ENCODE peak calls at places on chromosomes 7 and 10, in five cellular contexts. Q, I, F, G and H are unnamed samples.

GRCh38 chr10:47406870-47407648 is 23.0 kb upstream of the ZNF488 start:
- DNase-seq in I (no peak), Q (no peak), F (no peak), G (no peak), H (no peak)

GRCh38 chr7:1235501-1236131 is 2.9 kb downstream of the UNCX start:
- DNase-seq in Q (no peak), F (no peak), I (no peak), G (no peak), H (no peak)

GRCh38 chr7:9680713-9681112 is 1247.3 kb downstream of the NXPH1 start:
- DNase-seq in F (no peak), I (no peak), Q (no peak), G (no peak), H (no peak)

GRCh38 chr7:1671876-1672451 is 1.9 kb downstream of the ELFN1 start:
- DNase-seq in Q (no peak), I (peak; percentile 14), F (no peak), G (no peak), H (no peak)

GRCh38 chr10:4136121-4136520 is 351.1 kb upstream of the KLF6 start:
- DNase-seq in G (no peak), F (no peak), Q (no peak), I (no peak), H (no peak)

GRCh38 chr7:38232475-38233366 is 40.7 kb downstream of the TARP start:
- DNase-seq in G (peak; percentile 82), F (no peak), I (no peak), Q (no peak), H (peak; percentile 99)

GRCh38 chr7:644381-645305 is 81.9 kb upstream of the DNAAF5 start:
- DNase-seq in G (no peak), I (peak; percentile 31), F (no peak), Q (no peak), H (no peak)

GRCh38 chr10:75870039-75870645 is 438.7 kb downstream of the LRMDA start:
- DNase-seq in F (no peak), G (no peak), Q (no peak), I (no peak), H (no peak)

GRCh38 chr10:3435671-3436070 is 263.1 kb upstream of the PITRM1 start:
- DNase-seq in I (no peak), G (no peak), F (no peak), Q (peak; percentile 85), H (no peak)

GRCh38 chr7:66250711-66251110 is 45.6 kb downstream of the TPST1 start:
- DNase-seq in I (no peak), Q (peak; percentile 36), F (no peak), G (no peak), H (no peak)

GRCh38 chr7:154672659-154673415 is 330.1 kb downstream of the PAXIP1 start:
- DNase-seq in Q (no peak), F (no peak), I (no peak), G (no peak), H (no peak)

GRCh38 chr7:94272821-94273583 is 121.7 kb upstream of the COL1A2 start:
- DNase-seq in Q (no peak), I (no peak), G (no peak), F (no peak), H (no peak)

GRCh38 chr10:35316346-35316967 is 19.9 kb upstream of the CCNY start:
- DNase-seq in F (no peak), G (no peak), I (no peak), Q (no peak), H (no peak)

GRCh38 chr7:143504937-143505297 is 27.2 kb downstream of the TAS2R41 start:
- DNase-seq in Q (no peak), I (no peak), F (no peak), G (no peak), H (no peak)

GRCh38 chr10:73229567-73229966 is 17.5 kb downstream of the DNAJC9 start:
- DNase-seq in I (no peak), G (no peak), Q (no peak), F (no peak), H (peak; percentile 60)

GRCh38 chr7:44430054-44430453 is 60.4 kb downstream of the NUDCD3 start:
- DNase-seq in G (no peak), I (no peak), F (no peak), Q (no peak), H (no peak)

GRCh38 chr10:5832946-5833345 is 19.7 kb upstream of the GDI2 start:
- DNase-seq in I (no peak), F (no peak), Q (no peak), G (no peak), H (no peak)

GRCh38 chr10:115624448-115624847 is 531.3 kb downstream of the ATRNL1 start:
- DNase-seq in Q (no peak), F (no peak), G (no peak), I (no peak), H (no peak)

GRCh38 chr7:154409703-154410311 is 357.6 kb downstream of the DPP6 start:
- DNase-seq in F (no peak), G (peak; percentile 9), I (no peak), Q (no peak), H (peak; percentile 36)

GRCh38 chr10:42367532-42368230 is 270.7 kb downstream of the ZNF33B start:
- DNase-seq in Q (peak; percentile 0), I (peak; percentile 89), G (no peak), F (peak; percentile 14), H (no peak)

GRCh38 chr7:22934473-22935065 is 79.4 kb downstream of the HYCC1 start:
- DNase-seq in G (no peak), F (no peak), I (no peak), Q (no peak), H (no peak)

GRCh38 chr10:47260505-47261111 is 39.4 kb upstream of the GDF10 start:
- DNase-seq in F (no peak), I (no peak), G (peak; percentile 71), Q (no peak), H (peak; percentile 1)

GRCh38 chr10:4383683-4384082 is 442.3 kb upstream of the AKR1E2 start:
- DNase-seq in G (no peak), Q (no peak), F (no peak), I (no peak), H (no peak)

GRCh38 chr7:108770981-108771728 is 201.5 kb downstream of the DNAJB9 start:
- DNase-seq in G (no peak), F (no peak), I (no peak), Q (no peak), H (no peak)

GRCh38 chr10:58718596-58718995 is 205.9 kb downstream of the BICC1 start:
- DNase-seq in F (no peak), I (no peak), Q (no peak), G (no peak), H (no peak)

GRCh38 chr10:75612904-75613684 is 181.7 kb downstream of the LRMDA start:
- DNase-seq in G (no peak), I (no peak), F (no peak), Q (no peak), H (peak; percentile 91)

GRCh38 chr7:128694742-128695141 is 22.6 kb downstream of the GARIN1A start:
- DNase-seq in G (no peak), I (no peak), F (no peak), Q (no peak), H (no peak)